ENCODE peak calls at places on chromosomes 11 and 22, in five cellular contexts. L is MM.1S, G is heart left ventricle, C is uterus, D is tibial artery. X is an unnamed sample.

GRCh38 chr11:57240757-57241156 is 3.7 kb upstream of the APLNR start:
- DNase-seq in L (no peak), G (no peak), C (no peak), D (no peak), X (no peak)

GRCh38 chr22:41857160-41857859 is 24.4 kb downstream of the SREBF2 start:
- DNase-seq in L (no peak), G (peak; percentile 45), C (peak; percentile 31), D (peak; percentile 22), X (peak; percentile 39)

GRCh38 chr11:32562839-32563599 is 20.6 kb upstream of the EIF3M start:
- DNase-seq in L (no peak), G (no peak), C (no peak), D (no peak), X (no peak)

GRCh38 chr11:117217141-117217609 is 14.7 kb downstream of the PCSK7 start:
- DNase-seq in L (no peak), G (no peak), C (peak; percentile 60), D (peak; percentile 18), X (no peak)

GRCh38 chr11:45761659-45762058 is 43.3 kb upstream of the SLC35C1 start:
- DNase-seq in L (no peak), G (no peak), C (no peak), D (no peak), X (no peak)

GRCh38 chr22:36465232-36466021 is 16.0 kb downstream of the TXN2 start:
- DNase-seq in L (no peak), G (peak; percentile 90), C (peak; percentile 92), D (peak; percentile 76), X (peak; percentile 91)

GRCh38 chr11:101334581-101334980 is 205.0 kb upstream of the PGR start:
- DNase-seq in L (no peak), G (no peak), C (no peak), D (no peak), X (no peak)

GRCh38 chr11:8192016-8192895 is 23.4 kb upstream of the RIC3 start:
- DNase-seq in L (peak; percentile 47), G (peak; percentile 69), C (peak; percentile 29), D (peak; percentile 65), X (peak; percentile 50)

GRCh38 chr22:37627545-37627944 is 11.9 kb upstream of the SH3BP1 start:
- DNase-seq in L (peak; percentile 55), G (peak; percentile 50), C (no peak), D (no peak), X (no peak)

GRCh38 chr11:15937601-15938361 is 418.6 kb downstream of the SOX6 start:
- DNase-seq in L (no peak), G (no peak), C (no peak), D (no peak), X (no peak)

GRCh38 chr11:14904745-14905103 is 12.7 kb upstream of the CYP2R1 start:
- DNase-seq in L (peak; percentile 79), G (peak; percentile 86), C (peak; percentile 42), D (peak; percentile 64), X (peak; percentile 78)

GRCh38 chr11:14907411-14908213 is 15.6 kb upstream of the CYP2R1 start:
- DNase-seq in L (peak; percentile 66), G (peak; percentile 82), C (peak; percentile 37), D (peak; percentile 78), X (peak; percentile 80)

GRCh38 chr11:14906614-14907392 is 14.8 kb upstream of the CYP2R1 start:
- DNase-seq in L (no peak), G (no peak), C (no peak), D (no peak), X (no peak)

GRCh38 chr11:14902650-14903350 is 10.8 kb upstream of the CYP2R1 start:
- DNase-seq in L (no peak), G (no peak), C (no peak), D (no peak), X (no peak)

DNA sequence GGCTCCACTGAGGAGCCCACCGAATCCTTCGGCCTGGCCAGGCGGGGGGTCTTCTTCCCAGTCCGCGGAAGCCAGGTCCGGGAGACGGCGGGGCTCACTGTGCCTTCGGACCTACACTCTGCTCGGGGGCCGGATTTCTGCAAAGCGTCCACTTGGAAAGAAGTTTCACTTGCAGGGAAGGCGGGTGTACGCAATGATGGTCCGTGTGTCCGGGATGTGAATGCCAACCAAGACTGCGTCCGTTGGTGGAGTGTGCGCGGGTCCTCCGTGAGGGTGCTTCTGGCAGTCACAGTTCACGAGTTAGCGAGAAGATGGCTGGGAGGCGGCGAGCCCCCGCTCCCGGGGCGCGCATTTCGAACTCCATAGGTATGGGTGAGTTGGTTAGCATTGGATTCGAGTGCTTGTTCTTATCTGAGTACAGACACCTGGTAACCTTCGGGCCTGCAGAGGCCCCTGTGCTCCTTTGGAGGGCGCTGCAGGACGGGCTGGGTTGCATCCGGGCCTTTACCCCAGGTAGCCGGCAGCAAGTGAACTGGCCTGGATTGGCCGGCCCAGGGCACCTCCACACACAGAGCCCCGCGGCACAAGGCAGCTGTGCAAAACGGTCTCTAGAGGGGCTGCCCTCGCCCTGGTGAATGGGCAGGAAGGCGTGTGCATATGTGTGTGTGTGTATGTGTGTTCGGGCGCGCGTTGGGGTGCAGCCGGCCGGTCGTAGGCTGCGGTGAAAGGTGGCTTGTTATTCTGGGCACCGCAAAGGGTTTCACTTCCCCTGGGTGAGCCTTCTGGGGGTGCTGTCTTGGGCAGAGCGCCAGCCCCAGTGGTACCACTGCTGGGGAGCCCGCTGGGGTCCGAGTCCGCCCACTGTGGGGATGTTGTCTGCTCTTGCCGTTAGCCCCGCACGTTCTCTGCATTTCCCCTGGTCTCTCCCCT is 13.3 kb upstream of the CYP2R1 start:
- DNase-seq in L (peak; percentile 88), G (peak; percentile 59), C (peak; percentile 17), D (peak; percentile 25), X (peak; percentile 25)
- H3K4me3 ChIP-seq in L (peak overlapping the region; percentile 91), G (peak overlapping the region; percentile 64), C (peak overlapping the region; percentile 38), D (peak overlapping the region; percentile 46), X (peak overlapping the region; percentile 61)

DNA sequence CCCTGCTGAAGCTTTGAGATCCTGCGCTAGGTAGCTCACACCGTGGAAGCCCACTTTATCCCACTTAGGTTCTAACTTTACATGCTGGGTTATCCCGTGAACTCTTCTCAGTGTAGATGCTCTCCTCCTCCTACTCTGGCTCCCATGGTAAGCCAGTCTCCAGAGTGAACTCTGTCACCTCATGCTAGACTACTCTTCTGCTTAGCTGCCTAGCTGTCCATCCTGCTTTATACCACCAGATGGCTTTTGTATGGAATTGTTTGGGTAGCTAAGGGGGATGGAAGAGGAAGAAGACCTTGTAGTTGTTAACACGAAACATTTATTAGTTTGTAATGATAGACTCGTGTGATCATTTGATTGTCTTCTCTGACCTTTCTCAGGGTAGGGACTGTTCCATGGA is 46.8 kb downstream of the EMSY start:
- DNase-seq in L (no peak), G (no peak), C (no peak), D (no peak), X (no peak)
- TF ChIP-seq CTCF in L (no peak), G (no peak), C (no peak), D (no peak), X (no peak)

GRCh38 chr22:19621372-19622060 is 92.8 kb upstream of the SEPTIN5 start:
- DNase-seq in L (no peak), G (no peak), C (peak; percentile 30), D (no peak), X (no peak)
- H3K27ac ChIP-seq in L (no peak overlapping the region), G (peak overlapping the region; percentile 28), C (no peak overlapping the region), D (no peak overlapping the region), X (peak overlapping the region; percentile 30)

GRCh38 chr11:78138694-78139421 is 568 bp downstream of the ALG8 start:
- DNase-seq in L (peak; percentile 45), G (no peak), C (no peak), D (no peak), X (no peak)

GRCh38 chr11:78138281-78138680 is 1.1 kb downstream of the ALG8 start:
- DNase-seq in L (no peak), G (no peak), C (no peak), D (no peak), X (no peak)

GRCh38 chr11:78145511-78146030 is 6.1 kb upstream of the ALG8 start:
- DNase-seq in L (no peak), G (no peak), C (no peak), D (no peak), X (no peak)

GRCh38 chr11:78139422-78140391 is at the start of gene ALG8:
- DNase-seq in L (peak; percentile 98), G (peak; percentile 97), C (peak; percentile 93), D (peak; percentile 95), X (peak; percentile 98)

GRCh38 chr11:78140392-78141077 is 1.1 kb upstream of the ALG8 start:
- DNase-seq in L (peak; percentile 12), G (no peak), C (no peak), D (no peak), X (no peak)
- H3K4me3 ChIP-seq in L (no peak overlapping the region), G (peak overlapping the region; percentile 88), C (peak overlapping the region; percentile 60), D (peak overlapping the region; percentile 64), X (peak overlapping the region; percentile 90)

DNA sequence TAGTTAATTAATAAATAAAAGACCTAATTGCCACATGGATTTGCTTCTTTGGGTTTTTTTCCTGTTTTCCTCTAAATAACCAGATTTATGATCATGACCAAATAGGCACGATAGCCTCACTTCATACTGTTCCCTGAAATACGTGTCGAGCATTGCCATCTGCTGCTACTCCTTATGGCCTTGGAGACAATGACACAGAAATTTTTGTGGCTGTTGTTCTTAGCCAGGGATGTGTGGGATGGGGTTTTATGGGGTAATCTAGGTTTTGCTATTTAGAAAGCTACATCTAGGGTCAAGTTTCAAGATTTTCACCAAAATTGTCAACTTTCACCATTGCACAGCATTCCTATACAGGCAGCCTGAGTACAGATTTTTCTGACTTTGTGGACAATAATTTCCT is 145.2 kb downstream of the DBX1 start:
- DNase-seq in L (no peak), G (no peak), C (no peak), D (no peak), X (no peak)
- TF ChIP-seq CTCF in L (no peak), G (no peak), C (no peak), D (no peak), X (no peak)

GRCh38 chr11:69974528-69974927 is 103.6 kb upstream of the ANO1 start:
- DNase-seq in L (no peak), G (no peak), C (no peak), D (no peak), X (no peak)
- H3K27ac ChIP-seq in L (no peak overlapping the region), G (no peak overlapping the region), C (no peak overlapping the region), D (no peak overlapping the region), X (no peak overlapping the region)

X was measured in psoas muscle.